ENCODE peak calls at places on chromosomes 16 and 17, in eight cellular contexts. One of them, this sample, is unnamed.

GRCh38 chr16:86934581-86935322 is 356.4 kb downstream of the FOXL1 start:
- DNase-seq in ascending aorta: no peak
- DNase-seq in pancreas: no peak
- DNase-seq in cardiac muscle cell: no peak
- DNase-seq in G401: no peak
- DNase-seq in GM12865: no peak
- DNase-seq in AG08395: no peak
- DNase-seq in RWPE1: no peak
- DNase-seq in this sample: peak

GRCh38 chr16:51881731-51882130 is 665.2 kb downstream of the TOX3 start:
- DNase-seq in G401: no peak
- DNase-seq in AG08395: peak
- DNase-seq in ascending aorta: no peak
- DNase-seq in pancreas: no peak
- DNase-seq in RWPE1: no peak
- DNase-seq in cardiac muscle cell: peak
- DNase-seq in GM12865: no peak
- DNase-seq in this sample: no peak

GRCh38 chr17:5816491-5816890 is 232.2 kb upstream of the NLRP1 start:
- DNase-seq in cardiac muscle cell: no peak
- DNase-seq in RWPE1: no peak
- DNase-seq in ascending aorta: no peak
- DNase-seq in G401: peak
- DNase-seq in GM12865: no peak
- DNase-seq in AG08395: no peak
- DNase-seq in pancreas: no peak
- DNase-seq in this sample: no peak

GRCh38 chr16:1351215-1351581 is 480 bp downstream of the TSR3 start:
- DNase-seq in G401: no peak
- DNase-seq in GM12865: no peak
- DNase-seq in pancreas: no peak
- DNase-seq in ascending aorta: no peak
- DNase-seq in cardiac muscle cell: no peak
- DNase-seq in AG08395: no peak
- DNase-seq in RWPE1: no peak
- DNase-seq in this sample: no peak

GRCh38 chr17:34370376-34370996 is 7.5 kb upstream of the CCL1 start:
- DNase-seq in ascending aorta: no peak
- DNase-seq in pancreas: no peak
- DNase-seq in GM12865: no peak
- DNase-seq in G401: no peak
- DNase-seq in AG08395: no peak
- DNase-seq in RWPE1: no peak
- DNase-seq in cardiac muscle cell: no peak
- DNase-seq in this sample: no peak

GRCh38 chr16:16830401-16830800 is 451.5 kb downstream of the NPIPA7 start:
- DNase-seq in G401: no peak
- DNase-seq in RWPE1: no peak
- DNase-seq in pancreas: no peak
- DNase-seq in AG08395: no peak
- DNase-seq in cardiac muscle cell: no peak
- DNase-seq in GM12865: no peak
- DNase-seq in ascending aorta: no peak
- DNase-seq in this sample: no peak

GRCh38 chr17:64575431-64575830 is 68.7 kb downstream of the CEP95 start:
- DNase-seq in cardiac muscle cell: no peak
- DNase-seq in pancreas: no peak
- DNase-seq in RWPE1: no peak
- DNase-seq in ascending aorta: no peak
- DNase-seq in G401: no peak
- DNase-seq in AG08395: no peak
- DNase-seq in GM12865: no peak
- DNase-seq in this sample: no peak

GRCh38 chr17:622356-622755 is 92.3 kb downstream of the VPS53 start:
- DNase-seq in GM12865: no peak
- DNase-seq in AG08395: no peak
- DNase-seq in cardiac muscle cell: peak
- DNase-seq in RWPE1: no peak
- DNase-seq in ascending aorta: no peak
- DNase-seq in pancreas: no peak
- DNase-seq in G401: no peak
- DNase-seq in this sample: peak

GRCh38 chr16:56824335-56824734 is 40.7 kb upstream of the SLC12A3 start:
- DNase-seq in G401: no peak
- DNase-seq in ascending aorta: no peak
- DNase-seq in RWPE1: no peak
- DNase-seq in GM12865: no peak
- DNase-seq in cardiac muscle cell: no peak
- DNase-seq in AG08395: peak
- DNase-seq in pancreas: no peak
- DNase-seq in this sample: peak

GRCh38 chr17:39627170-39627716 is 491 bp downstream of the PPP1R1B start:
- DNase-seq in GM12865: no peak
- DNase-seq in RWPE1: no peak
- DNase-seq in G401: no peak
- DNase-seq in cardiac muscle cell: no peak
- DNase-seq in ascending aorta: no peak
- DNase-seq in AG08395: no peak
- DNase-seq in pancreas: no peak
- DNase-seq in this sample: no peak

GRCh38 chr16:21590791-21591190 is 8.6 kb upstream of the METTL9 start:
- DNase-seq in ascending aorta: no peak
- DNase-seq in pancreas: no peak
- DNase-seq in G401: no peak
- DNase-seq in cardiac muscle cell: peak
- DNase-seq in GM12865: no peak
- DNase-seq in AG08395: no peak
- DNase-seq in RWPE1: no peak
- DNase-seq in this sample: no peak

GRCh38 chr17:74211929-74212261 is 1.5 kb upstream of the TTYH2 start:
- DNase-seq in pancreas: no peak
- DNase-seq in RWPE1: no peak
- DNase-seq in cardiac muscle cell: no peak
- DNase-seq in ascending aorta: no peak
- DNase-seq in GM12865: peak
- DNase-seq in AG08395: no peak
- DNase-seq in G401: no peak
- DNase-seq in this sample: no peak

GRCh38 chr16:31467151-31467550 is 4.8 kb upstream of the TGFB1I1 start:
- DNase-seq in G401: no peak
- DNase-seq in pancreas: no peak
- DNase-seq in RWPE1: no peak
- DNase-seq in GM12865: no peak
- DNase-seq in ascending aorta: no peak
- DNase-seq in AG08395: peak
- DNase-seq in cardiac muscle cell: peak
- DNase-seq in this sample: no peak

GRCh38 chr16:86928517-86929148 is 350.3 kb downstream of the FOXL1 start:
- DNase-seq in AG08395: no peak
- DNase-seq in pancreas: no peak
- DNase-seq in ascending aorta: no peak
- DNase-seq in cardiac muscle cell: peak
- DNase-seq in G401: no peak
- DNase-seq in RWPE1: no peak
- DNase-seq in GM12865: peak
- DNase-seq in this sample: peak

This sample was measured in A172.